ENCODE peak calls at places on chromosomes 11 and 22, in seven cellular contexts. One of them, this sample, is unnamed.

GRCh38 chr11:68908273-68908672 is 4.6 kb downstream of the IGHMBP2 start:
- DNase-seq in NB4: no peak
- DNase-seq in sigmoid colon: peak; percentile 11
- DNase-seq in tibial nerve: no peak
- DNase-seq in gastrocnemius medialis: peak; percentile 23
- DNase-seq in HCT116: no peak
- DNase-seq in suprapubic skin: no peak
- DNase-seq in this sample: no peak

GRCh38 chr11:75328426-75329277 is 22.8 kb downstream of the ARRB1 start:
- DNase-seq in sigmoid colon: peak; percentile 88
- DNase-seq in tibial nerve: peak; percentile 53
- DNase-seq in suprapubic skin: peak; percentile 79
- DNase-seq in NB4: peak; percentile 93
- DNase-seq in gastrocnemius medialis: no peak
- DNase-seq in HCT116: peak; percentile 35
- DNase-seq in this sample: no peak

GRCh38 chr22:48905206-48905975 is 922.3 kb downstream of the BRD1 start:
- DNase-seq in suprapubic skin: no peak
- DNase-seq in NB4: no peak
- DNase-seq in HCT116: no peak
- DNase-seq in gastrocnemius medialis: no peak
- DNase-seq in sigmoid colon: peak; percentile 46
- DNase-seq in tibial nerve: no peak
- DNase-seq in this sample: no peak

GRCh38 chr22:49344196-49344595 is 483.5 kb downstream of the BRD1 start:
- DNase-seq in suprapubic skin: no peak
- DNase-seq in NB4: no peak
- DNase-seq in HCT116: no peak
- DNase-seq in sigmoid colon: no peak
- DNase-seq in gastrocnemius medialis: no peak
- DNase-seq in tibial nerve: no peak
- DNase-seq in this sample: no peak

GRCh38 chr22:24155597-24156145 is 25.6 kb upstream of the SUSD2 start:
- DNase-seq in NB4: peak; percentile 91
- DNase-seq in HCT116: no peak
- DNase-seq in suprapubic skin: peak; percentile 84
- DNase-seq in sigmoid colon: peak; percentile 94
- DNase-seq in gastrocnemius medialis: peak; percentile 77
- DNase-seq in tibial nerve: peak; percentile 65
- DNase-seq in this sample: peak; percentile 93

GRCh38 chr11:76742912-76743311 is 40.2 kb upstream of the TSKU start:
- DNase-seq in gastrocnemius medialis: no peak
- DNase-seq in suprapubic skin: no peak
- DNase-seq in tibial nerve: no peak
- DNase-seq in HCT116: no peak
- DNase-seq in NB4: no peak
- DNase-seq in sigmoid colon: no peak
- DNase-seq in this sample: no peak

GRCh38 chr11:134584706-134585445 is 172.8 kb upstream of the B3GAT1 start:
- DNase-seq in sigmoid colon: no peak
- DNase-seq in HCT116: no peak
- DNase-seq in suprapubic skin: no peak
- DNase-seq in NB4: peak; percentile 38
- DNase-seq in tibial nerve: no peak
- DNase-seq in gastrocnemius medialis: peak; percentile 14
- DNase-seq in this sample: no peak

GRCh38 chr11:126304457-126305072 is 705 bp downstream of the DCPS start:
- DNase-seq in suprapubic skin: no peak
- DNase-seq in NB4: no peak
- DNase-seq in gastrocnemius medialis: no peak
- DNase-seq in HCT116: no peak
- DNase-seq in sigmoid colon: peak; percentile 52
- DNase-seq in tibial nerve: no peak
- DNase-seq in this sample: no peak

GRCh38 chr22:40265783-40266182 is 80.5 kb upstream of the ADSL start:
- DNase-seq in sigmoid colon: no peak
- DNase-seq in suprapubic skin: no peak
- DNase-seq in NB4: peak; percentile 48
- DNase-seq in HCT116: no peak
- DNase-seq in tibial nerve: no peak
- DNase-seq in gastrocnemius medialis: no peak
- DNase-seq in this sample: no peak

GRCh38 chr11:9672918-9673317 is 9.0 kb downstream of the SWAP70 start:
- DNase-seq in HCT116: no peak
- DNase-seq in tibial nerve: no peak
- DNase-seq in gastrocnemius medialis: no peak
- DNase-seq in sigmoid colon: no peak
- DNase-seq in NB4: no peak
- DNase-seq in suprapubic skin: no peak
- DNase-seq in this sample: no peak

GRCh38 chr11:58039589-58039988 is 8.8 kb downstream of the OR6Q1 start:
- DNase-seq in HCT116: no peak
- DNase-seq in NB4: no peak
- DNase-seq in suprapubic skin: no peak
- DNase-seq in gastrocnemius medialis: no peak
- DNase-seq in tibial nerve: no peak
- DNase-seq in sigmoid colon: no peak
- DNase-seq in this sample: no peak

DNA sequence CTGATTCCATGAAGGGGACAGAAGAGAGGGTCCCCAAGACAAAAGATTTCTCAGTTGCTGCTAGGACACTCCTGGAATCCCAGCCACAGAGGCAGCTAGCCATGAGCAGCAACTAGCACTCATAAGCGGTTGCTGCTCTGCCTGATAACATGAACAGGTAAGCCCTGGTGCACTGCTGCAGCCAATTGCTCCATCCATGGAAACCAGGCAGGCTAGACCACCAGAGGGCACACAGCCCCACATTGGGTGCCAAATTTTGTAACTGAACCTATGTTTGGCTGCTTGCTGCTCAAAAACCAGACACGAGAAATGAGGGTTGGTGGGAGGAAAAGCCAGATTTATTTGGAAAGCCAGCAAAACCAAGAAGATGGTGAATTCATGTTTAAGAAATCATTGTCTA is 21.9 kb upstream of the QSER1 start:
- DNase-seq in tibial nerve: no peak
- DNase-seq in HCT116: no peak
- DNase-seq in gastrocnemius medialis: no peak
- DNase-seq in sigmoid colon: no peak
- DNase-seq in NB4: peak; percentile 47
- DNase-seq in suprapubic skin: no peak
- DNase-seq in this sample: no peak
- TF ChIP-seq CTCF in tibial nerve: no peak
- TF ChIP-seq CTCF in HCT116: peak; percentile 72
- TF ChIP-seq CTCF in gastrocnemius medialis: no peak
- TF ChIP-seq CTCF in sigmoid colon: no peak
- TF ChIP-seq CTCF in NB4: peak; percentile 53
- TF ChIP-seq CTCF in suprapubic skin: no peak
- TF ChIP-seq CTCF in this sample: no peak

GRCh38 chr11:7576671-7577225 is 62.9 kb downstream of the PPFIBP2 start:
- DNase-seq in suprapubic skin: no peak
- DNase-seq in gastrocnemius medialis: no peak
- DNase-seq in sigmoid colon: peak; percentile 75
- DNase-seq in tibial nerve: no peak
- DNase-seq in HCT116: no peak
- DNase-seq in NB4: no peak
- DNase-seq in this sample: peak; percentile 89

GRCh38 chr11:7577883-7578242 is 64.1 kb downstream of the PPFIBP2 start:
- DNase-seq in sigmoid colon: no peak
- DNase-seq in tibial nerve: no peak
- DNase-seq in HCT116: no peak
- DNase-seq in NB4: peak; percentile 88
- DNase-seq in suprapubic skin: no peak
- DNase-seq in gastrocnemius medialis: no peak
- DNase-seq in this sample: no peak

GRCh38 chr11:7578276-7578955 is 64.6 kb downstream of the PPFIBP2 start:
- DNase-seq in HCT116: no peak
- DNase-seq in tibial nerve: no peak
- DNase-seq in NB4: no peak
- DNase-seq in gastrocnemius medialis: no peak
- DNase-seq in suprapubic skin: no peak
- DNase-seq in sigmoid colon: no peak
- DNase-seq in this sample: no peak

GRCh38 chr11:7575841-7576451 is 62.1 kb downstream of the PPFIBP2 start:
- DNase-seq in HCT116: no peak
- DNase-seq in NB4: peak; percentile 74
- DNase-seq in tibial nerve: no peak
- DNase-seq in gastrocnemius medialis: peak; percentile 68
- DNase-seq in sigmoid colon: no peak
- DNase-seq in suprapubic skin: no peak
- DNase-seq in this sample: no peak

GRCh38 chr11:7577226-7577882 is 63.6 kb downstream of the PPFIBP2 start:
- DNase-seq in tibial nerve: peak; percentile 28
- DNase-seq in suprapubic skin: peak; percentile 80
- DNase-seq in NB4: no peak
- DNase-seq in HCT116: no peak
- DNase-seq in sigmoid colon: peak; percentile 87
- DNase-seq in gastrocnemius medialis: peak; percentile 87
- DNase-seq in this sample: peak; percentile 70
- TF ChIP-seq POLR2A in tibial nerve: no peak
- TF ChIP-seq POLR2A in suprapubic skin: no peak
- TF ChIP-seq POLR2A in NB4: no peak
- TF ChIP-seq POLR2A in HCT116: no peak
- TF ChIP-seq POLR2A in sigmoid colon: no peak
- TF ChIP-seq POLR2A in gastrocnemius medialis: peak; percentile 60
- TF ChIP-seq POLR2A in this sample: no peak

GRCh38 chr22:46681010-46681409 is 57.0 kb downstream of the CERK start:
- DNase-seq in gastrocnemius medialis: no peak
- DNase-seq in tibial nerve: no peak
- DNase-seq in HCT116: no peak
- DNase-seq in sigmoid colon: no peak
- DNase-seq in suprapubic skin: no peak
- DNase-seq in NB4: peak; percentile 35
- DNase-seq in this sample: no peak
- TF ChIP-seq CTCF in gastrocnemius medialis: no peak
- TF ChIP-seq CTCF in tibial nerve: no peak
- TF ChIP-seq CTCF in HCT116: peak; percentile 64
- TF ChIP-seq CTCF in sigmoid colon: no peak
- TF ChIP-seq CTCF in suprapubic skin: no peak
- TF ChIP-seq CTCF in NB4: peak; percentile 54
- TF ChIP-seq CTCF in this sample: no peak

DNA sequence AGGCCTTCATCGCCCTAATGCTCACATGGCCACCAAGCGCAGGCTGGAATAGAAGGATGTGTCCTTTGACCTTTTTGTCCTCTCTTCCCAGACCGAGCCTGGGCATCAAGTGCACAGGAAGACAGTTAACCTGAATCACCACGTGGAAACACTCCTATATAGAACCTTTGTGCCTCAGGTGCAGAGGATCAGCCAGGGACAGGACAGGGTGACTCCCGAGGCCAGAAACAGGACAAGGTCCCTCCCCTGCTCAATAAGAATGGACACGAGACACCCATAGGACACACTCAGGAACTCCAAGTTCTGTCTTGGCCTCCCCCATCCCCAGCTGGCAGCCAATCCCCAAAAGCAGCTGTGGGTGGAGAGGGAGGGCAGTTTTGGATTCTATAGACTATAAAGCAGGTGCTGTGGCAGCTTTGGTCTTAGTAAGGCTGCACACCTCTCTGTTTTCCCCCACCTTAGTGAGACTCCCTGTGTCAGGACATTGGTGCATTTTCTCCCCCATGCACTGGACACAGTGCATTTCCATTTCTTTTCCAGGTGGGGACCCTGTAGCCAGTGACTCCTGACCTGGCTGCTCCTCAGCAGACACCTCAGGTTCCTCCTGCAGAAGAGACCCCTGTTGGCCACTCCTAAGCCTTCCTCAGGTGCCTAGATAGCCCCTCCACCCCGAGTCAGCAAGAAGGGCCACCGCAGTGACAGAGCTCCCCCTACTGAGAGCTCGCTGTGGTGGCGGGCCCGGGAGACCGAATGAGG is 43.6 kb upstream of the POU2AF1 start:
- DNase-seq in gastrocnemius medialis: no peak
- DNase-seq in tibial nerve: no peak
- DNase-seq in HCT116: peak; percentile 37
- DNase-seq in suprapubic skin: no peak
- DNase-seq in NB4: peak; percentile 73
- DNase-seq in sigmoid colon: peak; percentile 76
- DNase-seq in this sample: peak; percentile 85
- TF ChIP-seq POLR2A in gastrocnemius medialis: no peak
- TF ChIP-seq POLR2A in tibial nerve: no peak
- TF ChIP-seq POLR2A in HCT116: no peak
- TF ChIP-seq POLR2A in suprapubic skin: no peak
- TF ChIP-seq POLR2A in NB4: no peak
- TF ChIP-seq POLR2A in sigmoid colon: no peak
- TF ChIP-seq POLR2A in this sample: no peak

GRCh38 chr11:123018702-123019101 is 37.1 kb upstream of the BSX start:
- DNase-seq in HCT116: no peak
- DNase-seq in suprapubic skin: no peak
- DNase-seq in tibial nerve: no peak
- DNase-seq in gastrocnemius medialis: no peak
- DNase-seq in sigmoid colon: no peak
- DNase-seq in NB4: no peak
- DNase-seq in this sample: no peak

DNA sequence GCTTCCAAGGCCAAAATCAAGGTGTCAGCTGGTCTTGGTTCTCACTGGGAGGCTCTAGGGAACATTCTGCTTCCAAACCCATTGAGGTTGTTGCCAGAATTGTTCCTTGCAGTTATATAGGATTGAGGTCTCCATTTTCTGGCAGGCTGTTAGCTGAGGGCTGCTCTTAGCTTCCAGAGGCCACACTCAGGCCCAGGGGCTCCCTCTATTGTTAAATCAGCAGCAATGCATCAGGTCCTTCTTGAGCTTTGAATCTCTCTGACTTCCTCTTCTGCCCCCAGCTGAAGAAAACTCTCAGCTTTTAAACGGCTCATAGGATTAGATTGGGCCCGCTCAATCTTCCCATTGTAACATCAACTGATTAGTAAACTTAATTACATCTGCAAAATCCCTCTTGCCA is 39.3 kb upstream of the BSX start:
- DNase-seq in HCT116: peak; percentile 33
- DNase-seq in suprapubic skin: no peak
- DNase-seq in tibial nerve: no peak
- DNase-seq in gastrocnemius medialis: no peak
- DNase-seq in sigmoid colon: no peak
- DNase-seq in NB4: peak; percentile 81
- DNase-seq in this sample: peak; percentile 73
- TF ChIP-seq CTCF in HCT116: peak; percentile 73
- TF ChIP-seq CTCF in suprapubic skin: no peak
- TF ChIP-seq CTCF in tibial nerve: peak; percentile 27
- TF ChIP-seq CTCF in gastrocnemius medialis: no peak
- TF ChIP-seq CTCF in sigmoid colon: peak; percentile 38
- TF ChIP-seq CTCF in NB4: peak; percentile 88
- TF ChIP-seq CTCF in this sample: no peak

GRCh38 chr11:13216019-13217006 is 61.3 kb upstream of the BMAL1 start:
- DNase-seq in NB4: peak; percentile 86
- DNase-seq in gastrocnemius medialis: no peak
- DNase-seq in suprapubic skin: no peak
- DNase-seq in tibial nerve: no peak
- DNase-seq in HCT116: peak; percentile 94
- DNase-seq in sigmoid colon: no peak
- DNase-seq in this sample: no peak
- TF ChIP-seq POLR2A in NB4: no peak
- TF ChIP-seq POLR2A in gastrocnemius medialis: no peak
- TF ChIP-seq POLR2A in suprapubic skin: no peak
- TF ChIP-seq POLR2A in tibial nerve: no peak
- TF ChIP-seq POLR2A in HCT116: no peak
- TF ChIP-seq POLR2A in sigmoid colon: no peak
- TF ChIP-seq POLR2A in this sample: no peak